ENCODE peak calls at places on chromosomes 7 and 10, in five cellular contexts. Z, W, K, X and A are unnamed samples.

GRCh38 chr7:36278767-36279171 is 110.9 kb upstream of the ANLN start:
- DNase-seq in Z (peak), W (peak), K (peak), X (peak), A (no peak)

GRCh38 chr10:116108106-116108505 is 164.9 kb downstream of the GFRA1 start:
- DNase-seq in Z (no peak), W (no peak), K (no peak), X (no peak), A (no peak)

GRCh38 chr7:21261627-21262564 is 166.0 kb upstream of the SP4 start:
- DNase-seq in Z (peak), W (peak), K (peak), X (peak), A (peak)

GRCh38 chr7:135160098-135160857 is 10.2 kb downstream of the CYREN start:
- DNase-seq in Z (no peak), W (peak), K (no peak), X (no peak), A (peak)

GRCh38 chr7:74059037-74059436 is 24.6 kb upstream of the LIMK1 start:
- DNase-seq in Z (no peak), W (no peak), K (no peak), X (no peak), A (no peak)

GRCh38 chr7:149727541-149728476 is 45.6 kb downstream of the ZNF467 start:
- DNase-seq in Z (no peak), W (no peak), K (no peak), X (no peak), A (no peak)

GRCh38 chr7:79980376-79980775 is 154.3 kb upstream of the GNAI1 start:
- DNase-seq in Z (no peak), W (no peak), K (no peak), X (no peak), A (no peak)

GRCh38 chr7:132276986-132277716 is 299.1 kb downstream of the PLXNA4 start:
- DNase-seq in Z (no peak), W (peak), K (no peak), X (peak), A (no peak)

GRCh38 chr7:706721-707120 is 19.8 kb upstream of the DNAAF5 start:
- DNase-seq in Z (no peak), W (no peak), K (peak), X (no peak), A (no peak)

GRCh38 chr7:3705258-3705657 is 404.2 kb downstream of the SDK1 start:
- DNase-seq in Z (no peak), W (no peak), K (no peak), X (no peak), A (no peak)

GRCh38 chr7:157429001-157429679 is 92.3 kb downstream of the DNAJB6 start:
- DNase-seq in Z (no peak), W (no peak), K (no peak), X (no peak), A (no peak)

GRCh38 chr10:122575776-122576175 is 15.2 kb downstream of the DMBT1 start:
- DNase-seq in Z (no peak), W (no peak), K (no peak), X (no peak), A (no peak)

GRCh38 chr10:103648231-103648950 is 154.9 kb downstream of the NEURL1 start:
- DNase-seq in Z (peak), W (no peak), K (peak), X (no peak), A (no peak)
- H3K27ac ChIP-seq in Z (no peak), W (peak), K (peak), X (no peak), A (no peak)

DNA sequence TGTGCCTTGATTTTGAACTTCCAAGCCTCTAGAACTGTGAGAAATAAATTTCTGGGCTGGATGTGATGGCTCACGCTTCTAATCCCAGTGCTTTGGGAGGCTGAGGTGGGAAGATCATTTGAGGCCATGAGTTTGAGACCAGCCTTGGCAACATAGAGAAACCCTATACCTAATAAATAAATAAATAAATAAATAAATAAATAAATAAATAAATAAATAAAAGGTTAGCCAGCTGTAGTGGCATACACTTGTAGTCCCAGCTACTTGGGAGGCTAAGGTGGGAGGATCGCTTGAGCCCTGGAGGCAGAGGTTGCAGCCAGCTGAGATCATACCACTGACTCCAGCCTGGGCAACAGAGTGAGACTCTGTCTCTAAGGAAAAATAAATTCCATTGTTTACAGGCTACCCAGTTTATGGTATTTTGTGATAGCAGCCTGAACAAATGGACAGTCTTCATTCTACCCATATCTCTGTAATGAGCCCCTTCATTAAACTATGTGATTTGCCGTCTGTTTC is 67.7 kb downstream of the STEAP1B start:
- DNase-seq in Z (no peak), W (no peak), K (no peak), X (no peak), A (no peak)
- TF ChIP-seq EZH2phosphoT487 in Z (no peak), W (no peak), K (no peak), X (no peak), A (no peak)

GRCh38 chr10:128714240-128714639 is 588.0 kb upstream of the MKI67 start:
- DNase-seq in Z (no peak), W (no peak), K (no peak), X (no peak), A (no peak)
- H3K27ac ChIP-seq in Z (no peak), W (no peak), K (no peak), X (no peak), A (no peak)

DNA sequence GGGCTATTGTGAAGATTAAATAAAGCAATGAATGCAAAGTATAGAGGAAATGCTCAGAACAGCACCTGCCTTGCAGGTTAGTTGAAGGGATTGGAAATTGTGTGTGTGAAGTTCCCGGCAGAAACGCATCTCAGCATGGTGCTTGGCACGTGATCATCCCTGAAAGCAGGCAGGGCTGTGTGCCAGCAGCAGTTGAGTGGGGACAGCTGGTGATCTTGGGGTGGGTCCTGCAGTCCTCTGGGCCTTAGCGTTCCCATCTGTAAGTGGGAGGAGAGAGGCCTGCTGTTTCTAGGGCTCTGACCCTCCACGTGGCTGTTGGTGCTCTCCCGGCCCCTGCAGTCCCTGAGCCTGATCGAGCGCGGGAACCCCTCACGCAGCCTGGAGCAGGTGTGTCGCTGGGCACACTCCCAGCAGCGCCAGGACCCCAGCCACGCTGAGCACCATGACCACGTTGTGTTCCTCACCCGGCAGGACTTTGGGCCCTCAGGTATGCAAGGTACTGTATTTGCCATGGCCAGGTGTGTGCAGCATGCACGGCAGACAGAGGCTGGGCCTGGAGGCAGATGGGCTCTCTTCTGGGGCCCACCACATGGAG is 55.3 kb downstream of the TBATA start:
- DNase-seq in Z (no peak), W (no peak), K (no peak), X (no peak), A (no peak)
- TF ChIP-seq EZH2phosphoT487 in Z (no peak), W (no peak), K (no peak), X (no peak), A (no peak)

DNA sequence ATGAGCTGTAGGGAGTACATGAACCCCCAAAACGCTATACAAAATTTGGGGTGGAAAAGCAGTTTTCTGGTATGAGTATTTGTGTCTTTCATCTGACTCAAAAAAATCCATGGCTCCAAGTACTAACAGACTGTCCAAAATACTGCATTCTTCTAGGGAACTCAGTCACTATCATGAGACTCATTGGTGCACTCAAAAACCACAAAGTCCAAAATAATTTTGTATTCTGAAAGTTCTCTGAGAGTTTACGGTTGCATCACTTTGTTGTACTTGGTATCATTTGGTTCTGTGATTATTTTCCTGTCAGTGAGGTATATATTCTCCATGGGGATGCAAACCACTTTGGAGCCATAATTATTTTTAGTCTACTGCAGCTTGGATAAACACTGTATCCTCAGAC is 28.0 kb upstream of the CABCOCO1 start:
- DNase-seq in Z (no peak), W (peak), K (no peak), X (no peak), A (no peak)
- H3K27ac ChIP-seq in Z (no peak), W (peak), K (no peak), X (no peak), A (no peak)

GRCh38 chr7:33904680-33905388 is 505 bp upstream of the BMPER start:
- DNase-seq in Z (peak), W (peak), K (peak), X (no peak), A (no peak)
- TF ChIP-seq EZH2phosphoT487 in Z (no peak), W (no peak), K (no peak), X (no peak), A (no peak)

DNA sequence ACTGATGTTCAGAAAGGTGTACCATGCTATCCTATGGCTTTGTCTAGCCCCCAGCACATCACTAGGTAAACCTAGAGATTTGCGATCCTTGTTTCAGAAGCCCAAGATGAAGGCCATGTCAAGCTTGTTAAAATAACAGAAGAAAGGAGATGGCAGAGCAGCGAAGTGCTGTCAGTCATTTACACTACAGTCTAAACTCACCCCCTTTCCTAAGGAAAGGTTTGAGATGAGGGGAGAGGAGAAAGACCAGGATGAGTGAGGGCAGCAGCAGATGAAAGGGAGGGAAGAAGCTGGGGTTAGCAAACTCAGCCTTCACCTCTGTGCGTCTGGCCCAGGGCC is 74.8 kb downstream of the PROSER2 start:
- DNase-seq in Z (no peak), W (no peak), K (no peak), X (no peak), A (no peak)
- H3K27ac ChIP-seq in Z (no peak), W (no peak), K (peak), X (peak), A (no peak)

GRCh38 chr10:33117816-33118215 is 159.8 kb upstream of the ITGB1 start:
- DNase-seq in Z (no peak), W (no peak), K (no peak), X (no peak), A (no peak)
- TF ChIP-seq EZH2phosphoT487 in Z (no peak), W (no peak), K (no peak), X (no peak), A (no peak)

GRCh38 chr7:91869661-91870060 is 10.8 kb downstream of the MTERF1 start:
- DNase-seq in Z (peak), W (no peak), K (no peak), X (peak), A (no peak)

GRCh38 chr7:91872928-91873327 is 7.6 kb downstream of the MTERF1 start:
- DNase-seq in Z (no peak), W (no peak), K (no peak), X (no peak), A (no peak)

GRCh38 chr7:91875851-91876250 is 4.7 kb downstream of the MTERF1 start:
- DNase-seq in Z (no peak), W (peak), K (no peak), X (no peak), A (no peak)

GRCh38 chr7:91876391-91877133 is 3.9 kb downstream of the MTERF1 start:
- DNase-seq in Z (no peak), W (peak), K (no peak), X (peak), A (no peak)

GRCh38 chr7:91872069-91872468 is 8.4 kb downstream of the MTERF1 start:
- DNase-seq in Z (no peak), W (no peak), K (no peak), X (no peak), A (no peak)
- H3K27ac ChIP-seq in Z (no peak), W (no peak), K (no peak), X (no peak), A (no peak)

GRCh38 chr7:11212816-11213215 is 239.1 kb downstream of the PHF14 start:
- DNase-seq in Z (no peak), W (peak), K (no peak), X (peak), A (no peak)
- TF ChIP-seq EZH2phosphoT487 in Z (no peak), W (no peak), K (no peak), X (no peak), A (no peak)